ENCODE peak calls at places on chromosomes 4 and X, in four cellular contexts. U, M, Z and D are unnamed samples.

GRCh38 chrX:28901637-28902036 is 314.4 kb downstream of the IL1RAPL1 start:
- DNase-seq in Z (no peak), M (no peak), U (no peak), D (peak)

GRCh38 chrX:39619182-39620009 is 478.4 kb downstream of the BCOR start:
- DNase-seq in M (peak), Z (no peak), U (peak), D (no peak)

GRCh38 chr4:113561758-113562157 is 199.8 kb downstream of the CAMK2D start:
- DNase-seq in M (no peak), Z (no peak), U (no peak), D (no peak)

GRCh38 chr4:151801547-151802516 is 41.0 kb upstream of the GATB start:
- DNase-seq in U (peak), M (peak), Z (no peak), D (peak)

GRCh38 chr4:127549521-127549920 is 83.2 kb upstream of the INTU start:
- DNase-seq in Z (no peak), U (peak), M (no peak), D (no peak)

GRCh38 chr4:41712413-41712812 is 36.1 kb downstream of the PHOX2B start:
- DNase-seq in Z (no peak), M (no peak), U (peak), D (no peak)

GRCh38 chr4:100356172-100356571 is 161.7 kb downstream of the EMCN start:
- DNase-seq in M (no peak), U (peak), Z (no peak), D (no peak)

GRCh38 chr4:7759221-7759620 is 180.4 kb downstream of the AFAP1 start:
- DNase-seq in Z (no peak), M (no peak), U (no peak), D (no peak)

GRCh38 chr4:7815562-7815961 is 124.1 kb downstream of the AFAP1 start:
- DNase-seq in Z (no peak), U (peak), M (peak), D (peak)

GRCh38 chrX:131801911-131802310 is 221.2 kb upstream of the STK26 start:
- DNase-seq in Z (no peak), M (peak), U (peak), D (no peak)

GRCh38 chrX:83508526-83509245 is 596 bp downstream of the POU3F4 start:
- DNase-seq in U (no peak), Z (no peak), M (no peak), D (no peak)

GRCh38 chr4:18049446-18049845 is 27.9 kb upstream of the LCORL start:
- DNase-seq in M (no peak), Z (no peak), U (no peak), D (no peak)

GRCh38 chrX:16487620-16488380 is 162.2 kb upstream of the S100G start:
- DNase-seq in M (no peak), U (peak), Z (no peak), D (peak)

GRCh38 chr4:128298129-128298758 is 10.6 kb upstream of the PGRMC2 start:
- DNase-seq in M (no peak), Z (no peak), U (no peak), D (no peak)

GRCh38 chr4:168654206-168655174 is 157.6 kb downstream of the PALLD start:
- DNase-seq in Z (no peak), U (peak), M (no peak), D (no peak)

GRCh38 chrX:69093960-69094935 is 71.0 kb downstream of the PJA1 start:
- DNase-seq in M (peak), Z (no peak), U (peak), D (peak)

GRCh38 chr4:88204882-88205281 is 46.4 kb upstream of the ABCG2 start:
- DNase-seq in Z (no peak), U (no peak), M (no peak), D (no peak)

GRCh38 chr4:5707366-5708133 is 809 bp downstream of the EVC2 start:
- DNase-seq in U (no peak), Z (no peak), M (no peak), D (no peak)

GRCh38 chrX:140141444-140142029 is 176.2 kb upstream of the CXorf66 start:
- DNase-seq in U (peak), Z (no peak), M (peak), D (peak)

GRCh38 chrX:51802917-51803688 is 59.9 kb downstream of the GSPT2 start:
- DNase-seq in U (peak), Z (peak), M (peak), D (peak)

GRCh38 chr4:153501578-153501977 is 35.4 kb downstream of the TMEM131L start:
- DNase-seq in U (no peak), M (no peak), Z (no peak), D (no peak)

GRCh38 chrX:44569122-44569521 is 26.5 kb upstream of the FUNDC1 start:
- DNase-seq in U (no peak), Z (no peak), M (peak), D (no peak)

GRCh38 chr4:73729534-73730165 is 10.7 kb upstream of the CXCL8 start:
- DNase-seq in U (peak), Z (peak), M (peak), D (peak)

GRCh38 chrX:38221391-38221929 is 789 bp upstream of the SRPX start:
- DNase-seq in U (no peak), Z (no peak), M (no peak), D (no peak)

GRCh38 chrX:38220936-38221386 is 290 bp upstream of the SRPX start:
- DNase-seq in Z (peak), M (no peak), U (no peak), D (peak)

GRCh38 chrX:38224160-38224559 is 3.5 kb upstream of the SRPX start:
- DNase-seq in U (no peak), Z (no peak), M (no peak), D (no peak)

GRCh38 chrX:38216642-38217041 is 4.0 kb downstream of the SRPX start:
- DNase-seq in U (no peak), M (no peak), Z (no peak), D (peak)

DNA sequence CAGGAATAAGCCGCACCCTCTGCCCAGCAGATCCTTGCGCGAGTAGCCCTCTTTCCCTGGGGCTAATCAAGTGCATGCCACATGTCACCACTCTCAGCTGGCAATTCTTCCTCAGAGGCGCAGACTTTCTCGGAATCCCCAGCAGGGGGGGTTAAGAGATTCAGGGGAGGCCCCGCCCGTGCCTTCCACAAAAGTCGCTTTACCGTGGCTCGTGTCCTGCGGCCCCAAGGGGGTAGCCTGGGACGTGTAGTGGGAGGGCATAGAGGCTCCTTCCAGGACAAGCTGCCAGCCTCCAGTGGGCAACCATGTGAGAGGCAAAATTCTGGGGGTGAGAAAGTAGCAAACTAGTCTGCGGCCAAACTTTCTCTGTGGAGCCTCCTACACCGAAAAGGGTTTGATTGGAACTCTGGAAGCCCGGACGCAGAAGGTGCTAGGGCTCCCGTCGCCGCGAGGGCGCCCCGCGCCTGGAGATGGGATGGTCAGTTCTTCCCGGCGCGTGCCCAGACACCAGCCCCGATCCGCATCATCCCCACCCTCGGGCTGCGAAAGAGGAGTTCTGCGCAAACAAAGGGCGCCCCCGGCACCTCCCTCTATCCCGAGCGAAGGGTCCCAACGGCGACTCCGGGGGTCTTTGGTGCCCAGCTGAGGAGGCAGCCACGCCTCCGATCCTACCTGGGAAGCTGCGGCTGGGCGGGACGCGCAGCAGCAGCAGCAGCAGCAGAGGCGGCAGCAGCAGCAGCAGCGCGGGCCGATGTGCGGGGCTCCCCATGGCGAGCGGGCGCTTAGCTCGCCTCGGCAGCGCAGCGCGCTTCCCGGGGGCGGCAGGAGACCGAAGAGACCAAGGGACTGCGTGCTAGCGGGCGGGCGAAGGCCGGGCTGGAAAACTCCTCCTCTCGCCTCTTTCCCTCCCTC is at the start of gene SRPX:
- DNase-seq in M (no peak), U (peak), Z (peak), D (peak)
- H3K4me3 ChIP-seq in M (peak), U (peak), Z (peak), D (peak)

GRCh38 chr4:26162095-26162494 is 158.7 kb upstream of the RBPJ start:
- DNase-seq in Z (no peak), M (no peak), U (no peak), D (no peak)

GRCh38 chr4:26157541-26157940 is 163.3 kb upstream of the RBPJ start:
- DNase-seq in U (no peak), Z (no peak), M (no peak), D (no peak)

GRCh38 chr4:26163425-26164362 is 157.1 kb upstream of the RBPJ start:
- DNase-seq in M (peak), U (no peak), Z (no peak), D (no peak)

GRCh38 chr4:26161030-26161824 is 159.6 kb upstream of the RBPJ start:
- DNase-seq in M (no peak), U (no peak), Z (no peak), D (no peak)
- TF ChIP-seq CTCF in M (peak), U (peak), Z (no peak), D (peak)

GRCh38 chr4:2820216-2820982 is 23.2 kb upstream of the ADD1 start:
- DNase-seq in U (no peak), M (no peak), Z (peak), D (no peak)

GRCh38 chr4:2817701-2818350 is 24.9 kb downstream of the SH3BP2 start:
- DNase-seq in Z (peak), U (no peak), M (no peak), D (no peak)

GRCh38 chr4:2818351-2818939 is 25.2 kb upstream of the ADD1 start:
- DNase-seq in Z (peak), U (no peak), M (no peak), D (no peak)

GRCh38 chr4:2817136-2817535 is 24.3 kb downstream of the SH3BP2 start:
- DNase-seq in Z (peak), U (no peak), M (no peak), D (no peak)

GRCh38 chr4:2819244-2820215 is 24.1 kb upstream of the ADD1 start:
- DNase-seq in U (no peak), Z (peak), M (no peak), D (no peak)
- H3K4me3 ChIP-seq in U (no peak), Z (no peak), M (no peak), D (peak)

GRCh38 chr4:77052352-77052751 is 23.4 kb downstream of the CCNI start:
- DNase-seq in U (peak), Z (peak), M (peak), D (no peak)
- TF ChIP-seq CTCF in U (peak), Z (peak), M (peak), D (peak)